ENCODE peak calls at places on chromosomes 13 and 19, in seven cellular contexts. I is small intestine; Q is frontal cortex; F is cardiac septum; V is dorsolateral prefrontal cortex; K is stimulated activated CD8-positive, alpha-beta memory T cell treated with anti-CD3 and anti-CD28 coated beads, Interleukin-7, amount 100 ng/mL, for 1 hour; D is NCI-H748 treated with DMSO at 0.1 percent for 48 hours. L is an unnamed sample.

GRCh38 chr19:44623080-44623479 is 9.7 kb downstream of the IGSF23 start:
- DNase-seq in I (no peak), Q (no peak), F (no peak), V (no peak), K (no peak), D (no peak), L (no peak)

GRCh38 chr19:46813570-46814358 is 25.4 kb upstream of the SLC1A5 start:
- DNase-seq in I (no peak), Q (no peak), F (no peak), V (no peak), K (no peak), D (no peak), L (no peak)

GRCh38 chr19:35557539-35558399 is 5.7 kb downstream of the ATP4A start:
- DNase-seq in I (peak), Q (no peak), F (no peak), V (peak), K (no peak), D (no peak), L (peak)

GRCh38 chr13:20561731-20562130 is 5.2 kb upstream of the IFT88 start:
- DNase-seq in I (no peak), Q (no peak), F (no peak), V (no peak), K (no peak), D (no peak), L (no peak)

GRCh38 chr19:6677924-6678689 is 8.1 kb upstream of the TNFSF14 start:
- DNase-seq in I (no peak), Q (no peak), F (no peak), V (no peak), K (no peak), D (no peak), L (no peak)

GRCh38 chr19:13637664-13638063 is 126.7 kb upstream of the MRI1 start:
- DNase-seq in I (no peak), Q (no peak), F (no peak), V (no peak), K (no peak), D (no peak), L (no peak)

GRCh38 chr13:102769679-102770078 is 3.9 kb downstream of the TEX30 start:
- DNase-seq in I (no peak), Q (no peak), F (no peak), V (no peak), K (no peak), D (no peak), L (no peak)

GRCh38 chr13:51297556-51297955 is 41.9 kb upstream of the SERPINE3 start:
- DNase-seq in I (no peak), Q (no peak), F (no peak), V (no peak), K (no peak), D (no peak), L (no peak)

GRCh38 chr13:105365831-105366230 is 1169.6 kb downstream of the EFNB2 start:
- DNase-seq in I (no peak), Q (no peak), F (no peak), V (no peak), K (no peak), D (no peak), L (no peak)

GRCh38 chr13:49711218-49711863 is 20.1 kb upstream of the EBPL start:
- DNase-seq in I (peak), Q (no peak), F (no peak), V (no peak), K (no peak), D (no peak), L (no peak)

GRCh38 chr19:32392946-32393345 is 12.6 kb upstream of the DPY19L3 start:
- DNase-seq in I (peak), Q (no peak), F (no peak), V (no peak), K (no peak), D (no peak), L (no peak)

GRCh38 chr19:49136771-49137171 is 17.4 kb downstream of the PPFIA3 start:
- DNase-seq in I (no peak), Q (no peak), F (no peak), V (no peak), K (no peak), D (no peak), L (no peak)

GRCh38 chr19:55437410-55437809 is 5.7 kb downstream of the SHISA7 start:
- DNase-seq in I (peak), Q (no peak), F (no peak), V (no peak), K (no peak), D (no peak), L (peak)